ENCODE peak calls at places on chromosome 6, in nine cellular contexts. A is neural crest cell, S is endodermal cell, Z is A549, N is AG10803, U is AG09319, I is choroid plexus epithelial cell, F is right atrium auricular region, H is fibroblast of lung. Q is an unnamed sample.

GRCh38 chr6:17938885-17939284 is 48.5 kb downstream of the KIF13A start:
- DNase-seq in A (no peak), S (no peak), Z (no peak), N (peak; percentile 64), U (peak; percentile 56), I (peak; percentile 77), F (no peak), H (peak; percentile 75), Q (no peak)

GRCh38 chr6:37858363-37858762 is 38.8 kb downstream of the ZFAND3 start:
- DNase-seq in A (no peak), S (no peak), Z (no peak), N (no peak), U (no peak), I (no peak), F (no peak), H (no peak), Q (no peak)

GRCh38 chr6:129419324-129419723 is 290.7 kb downstream of the ARHGAP18 start:
- DNase-seq in A (no peak), S (no peak), Z (no peak), N (no peak), U (no peak), I (no peak), F (no peak), H (no peak), Q (no peak)

GRCh38 chr6:103893082-103893481 is 966.6 kb downstream of the HACE1 start:
- DNase-seq in A (no peak), S (no peak), Z (no peak), N (no peak), U (no peak), I (peak; percentile 67), F (no peak), H (no peak), Q (no peak)

GRCh38 chr6:17932362-17932852 is 55.0 kb downstream of the KIF13A start:
- DNase-seq in A (no peak), S (no peak), Z (peak; percentile 52), N (peak; percentile 98), U (peak; percentile 62), I (peak; percentile 97), F (peak; percentile 83), H (peak; percentile 83), Q (no peak)

GRCh38 chr6:42727084-42727601 is 4.7 kb upstream of the PRPH2 start:
- DNase-seq in A (no peak), S (no peak), Z (no peak), N (no peak), U (no peak), I (peak; percentile 41), F (no peak), H (peak; percentile 47), Q (peak; percentile 10)

GRCh38 chr6:69867075-69867911 is 937 bp downstream of the COL19A1 start:
- DNase-seq in A (peak; percentile 65), S (peak; percentile 90), Z (peak; percentile 5), N (peak; percentile 4), U (no peak), I (peak; percentile 16), F (peak; percentile 61), H (peak; percentile 29), Q (peak; percentile 68)

GRCh38 chr6:10582774-10583508 is 61.8 kb downstream of the GCNT2 start:
- DNase-seq in A (no peak), S (peak; percentile 84), Z (no peak), N (no peak), U (no peak), I (no peak), F (no peak), H (no peak), Q (no peak)

GRCh38 chr6:3592371-3592941 is 135.6 kb upstream of the SLC22A23 start:
- DNase-seq in A (no peak), S (no peak), Z (peak; percentile 95), N (peak; percentile 94), U (peak; percentile 80), I (peak; percentile 98), F (no peak), H (peak; percentile 93), Q (no peak)

GRCh38 chr6:3591970-3592369 is 135.1 kb upstream of the SLC22A23 start:
- DNase-seq in A (no peak), S (no peak), Z (no peak), N (no peak), U (no peak), I (no peak), F (no peak), H (no peak), Q (no peak)

GRCh38 chr6:3594196-3594595 is 137.3 kb upstream of the SLC22A23 start:
- DNase-seq in A (no peak), S (no peak), Z (no peak), N (no peak), U (no peak), I (no peak), F (no peak), H (no peak), Q (no peak)

GRCh38 chr6:3593161-3593560 is 136.3 kb upstream of the SLC22A23 start:
- DNase-seq in A (no peak), S (no peak), Z (no peak), N (no peak), U (no peak), I (no peak), F (no peak), H (no peak), Q (no peak)

DNA sequence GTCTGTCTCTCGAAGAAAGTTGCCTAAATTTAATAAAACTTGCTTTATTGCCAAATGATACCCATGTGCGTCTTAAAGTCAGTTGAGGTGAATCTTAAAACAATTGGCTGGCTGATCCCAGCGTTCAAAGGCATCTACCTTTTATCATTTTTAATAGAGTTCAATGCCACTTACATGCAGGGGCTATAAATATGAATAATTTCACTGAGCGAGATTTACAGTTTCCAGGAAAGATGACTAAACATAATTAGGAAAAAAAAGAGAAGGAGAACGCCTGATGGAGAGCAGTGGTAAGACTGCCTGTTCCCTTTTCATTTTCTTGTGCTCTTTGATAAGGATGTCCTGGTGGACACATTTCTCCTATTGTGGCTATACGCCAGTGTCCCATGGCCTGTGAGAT is 139.9 kb upstream of the SLC22A23 start:
- DNase-seq in A (no peak), S (no peak), Z (no peak), N (no peak), U (no peak), I (no peak), F (no peak), H (no peak), Q (no peak)
- TF ChIP-seq CTCF in A (no peak), S (no peak), Z (no peak), N (peak; percentile 14), U (no peak), I (no peak), F (no peak), H (no peak), Q (no peak)

GRCh38 chr6:106377061-106377540 is 16.6 kb downstream of the CRYBG1 start:
- DNase-seq in A (no peak), S (no peak), Z (no peak), N (no peak), U (no peak), I (peak; percentile 11), F (no peak), H (peak; percentile 7), Q (no peak)

GRCh38 chr6:106370639-106371038 is 10.1 kb downstream of the CRYBG1 start:
- DNase-seq in A (no peak), S (no peak), Z (no peak), N (no peak), U (no peak), I (no peak), F (no peak), H (no peak), Q (no peak)

GRCh38 chr6:106369739-106370138 is 9.2 kb downstream of the CRYBG1 start:
- DNase-seq in A (no peak), S (no peak), Z (no peak), N (no peak), U (no peak), I (no peak), F (no peak), H (no peak), Q (no peak)

GRCh38 chr6:106372838-106373501 is 12.5 kb downstream of the CRYBG1 start:
- DNase-seq in A (no peak), S (no peak), Z (no peak), N (no peak), U (no peak), I (no peak), F (no peak), H (no peak), Q (no peak)

GRCh38 chr6:106373502-106374239 is 13.2 kb downstream of the CRYBG1 start:
- DNase-seq in A (no peak), S (no peak), Z (no peak), N (no peak), U (no peak), I (no peak), F (no peak), H (no peak), Q (peak; percentile 49)
- TF ChIP-seq CTCF in A (no peak), S (no peak), Z (no peak), N (no peak), U (no peak), I (no peak), F (no peak), H (no peak), Q (no peak)

GRCh38 chr6:106158816-106159215 is 72.7 kb downstream of the PRDM1 start:
- DNase-seq in A (no peak), S (no peak), Z (no peak), N (peak; percentile 72), U (no peak), I (no peak), F (no peak), H (no peak), Q (no peak)

GRCh38 chr6:106156863-106157262 is 70.7 kb downstream of the PRDM1 start:
- DNase-seq in A (no peak), S (no peak), Z (no peak), N (no peak), U (no peak), I (no peak), F (no peak), H (no peak), Q (no peak)

GRCh38 chr6:106154326-106154725 is 68.2 kb downstream of the PRDM1 start:
- DNase-seq in A (no peak), S (peak; percentile 77), Z (no peak), N (no peak), U (no peak), I (no peak), F (no peak), H (no peak), Q (no peak)

GRCh38 chr6:106156413-106156812 is 70.3 kb downstream of the PRDM1 start:
- DNase-seq in A (no peak), S (no peak), Z (no peak), N (no peak), U (no peak), I (no peak), F (no peak), H (no peak), Q (no peak)

DNA sequence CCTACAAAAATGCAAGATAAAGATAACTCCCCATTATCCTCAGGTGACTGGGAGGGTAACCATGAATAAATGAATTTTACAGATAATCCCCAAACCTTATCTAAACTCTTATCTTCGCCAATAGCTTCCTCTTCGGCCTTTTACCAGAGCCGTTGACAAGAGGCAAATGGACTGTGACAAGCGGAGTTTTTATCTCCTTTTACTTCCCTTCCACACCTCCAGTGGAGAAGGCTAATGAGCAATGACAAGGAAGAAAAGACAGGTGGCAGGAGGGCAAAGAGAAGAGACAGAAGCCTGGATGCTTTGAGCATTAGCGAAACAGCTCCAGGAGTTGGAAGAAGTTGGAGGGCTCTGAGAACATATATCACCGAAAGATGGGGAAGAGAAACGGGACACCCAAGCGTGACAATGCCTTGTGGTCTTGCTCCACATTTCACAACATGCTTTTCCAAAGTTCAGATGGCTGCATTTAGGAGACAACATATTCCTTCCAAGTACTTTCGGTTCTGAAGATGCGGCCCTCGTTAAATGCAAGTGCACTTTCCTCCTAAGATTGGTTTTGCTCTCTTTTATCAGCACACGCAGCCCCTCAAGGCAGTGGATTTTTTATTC is 69.2 kb downstream of the PRDM1 start:
- DNase-seq in A (no peak), S (peak; percentile 63), Z (no peak), N (peak; percentile 86), U (no peak), I (no peak), F (no peak), H (no peak), Q (no peak)
- TF ChIP-seq CTCF in A (no peak), S (peak; percentile 66), Z (no peak), N (peak; percentile 28), U (no peak), I (no peak), F (no peak), H (no peak), Q (no peak)

GRCh38 chr6:169654590-169655391 is 47.0 kb downstream of the WDR27 start:
- DNase-seq in A (peak; percentile 41), S (no peak), Z (peak; percentile 32), N (peak; percentile 73), U (peak; percentile 29), I (peak; percentile 88), F (peak; percentile 72), H (peak; percentile 73), Q (peak; percentile 75)
- TF ChIP-seq CTCF in A (peak; percentile 30), S (peak; percentile 26), Z (peak; percentile 24), N (peak; percentile 40), U (peak; percentile 42), I (peak; percentile 60), F (no peak), H (peak; percentile 49), Q (no peak)

Q was measured in activated CD8-positive, alpha-beta T cell treated with anti-CD3 and anti-CD28 coated beads for 36 hours.